ENCODE peak calls at places on chromosomes 3 and 15, in four cellular contexts. One of them, this sample, is unnamed.

GRCh38 chr3:171516765-171517164 is 56.6 kb upstream of the TNIK start:
- DNase-seq in stimulated activated naive B cell treated with anti-CD40 and anti-IgM and Interleukin-4, amounts not matched to agents 10 μg/mL and 1 μg/mL and 100 μg/mL, for 72 hours: no peak
- DNase-seq in cerebellar cortex: no peak
- DNase-seq in SK-MEL-5: peak; percentile 52
- DNase-seq in this sample: no peak

GRCh38 chr15:65558336-65558735 is 28.1 kb downstream of the HACD3 start:
- DNase-seq in cerebellar cortex: no peak
- DNase-seq in SK-MEL-5: no peak
- DNase-seq in stimulated activated naive B cell treated with anti-CD40 and anti-IgM and Interleukin-4, amounts not matched to agents 10 μg/mL and 1 μg/mL and 100 μg/mL, for 72 hours: no peak
- DNase-seq in this sample: no peak

GRCh38 chr15:100170673-100171210 is 171.0 kb downstream of the ADAMTS17 start:
- DNase-seq in stimulated activated naive B cell treated with anti-CD40 and anti-IgM and Interleukin-4, amounts not matched to agents 10 μg/mL and 1 μg/mL and 100 μg/mL, for 72 hours: no peak
- DNase-seq in SK-MEL-5: no peak
- DNase-seq in cerebellar cortex: no peak
- DNase-seq in this sample: no peak

GRCh38 chr3:55000546-55000945 is 72.7 kb upstream of the LRTM1 start:
- DNase-seq in SK-MEL-5: no peak
- DNase-seq in stimulated activated naive B cell treated with anti-CD40 and anti-IgM and Interleukin-4, amounts not matched to agents 10 μg/mL and 1 μg/mL and 100 μg/mL, for 72 hours: no peak
- DNase-seq in cerebellar cortex: no peak
- DNase-seq in this sample: no peak

GRCh38 chr3:133896002-133896761 is 500 bp upstream of the RAB6B start:
- DNase-seq in SK-MEL-5: no peak
- DNase-seq in cerebellar cortex: peak; percentile 42
- DNase-seq in stimulated activated naive B cell treated with anti-CD40 and anti-IgM and Interleukin-4, amounts not matched to agents 10 μg/mL and 1 μg/mL and 100 μg/mL, for 72 hours: no peak
- DNase-seq in this sample: no peak

GRCh38 chr3:46706771-46707582 is 5.8 kb downstream of the TMIE start:
- DNase-seq in cerebellar cortex: no peak
- DNase-seq in stimulated activated naive B cell treated with anti-CD40 and anti-IgM and Interleukin-4, amounts not matched to agents 10 μg/mL and 1 μg/mL and 100 μg/mL, for 72 hours: no peak
- DNase-seq in SK-MEL-5: no peak
- DNase-seq in this sample: no peak

GRCh38 chr3:129162729-129163579 is 2.1 kb upstream of the ISY1 start:
- DNase-seq in cerebellar cortex: peak; percentile 36
- DNase-seq in SK-MEL-5: no peak
- DNase-seq in stimulated activated naive B cell treated with anti-CD40 and anti-IgM and Interleukin-4, amounts not matched to agents 10 μg/mL and 1 μg/mL and 100 μg/mL, for 72 hours: no peak
- DNase-seq in this sample: no peak

GRCh38 chr3:126125341-126125740 is 41.4 kb upstream of the SLC41A3 start:
- DNase-seq in SK-MEL-5: no peak
- DNase-seq in cerebellar cortex: no peak
- DNase-seq in stimulated activated naive B cell treated with anti-CD40 and anti-IgM and Interleukin-4, amounts not matched to agents 10 μg/mL and 1 μg/mL and 100 μg/mL, for 72 hours: no peak
- DNase-seq in this sample: no peak

GRCh38 chr15:86164222-86164898 is 84.7 kb downstream of the AGBL1 start:
- DNase-seq in SK-MEL-5: peak; percentile 87
- DNase-seq in cerebellar cortex: no peak
- DNase-seq in stimulated activated naive B cell treated with anti-CD40 and anti-IgM and Interleukin-4, amounts not matched to agents 10 μg/mL and 1 μg/mL and 100 μg/mL, for 72 hours: no peak
- DNase-seq in this sample: no peak

GRCh38 chr15:89577776-89578115 is 2.5 kb downstream of the TICRR start:
- DNase-seq in SK-MEL-5: no peak
- DNase-seq in stimulated activated naive B cell treated with anti-CD40 and anti-IgM and Interleukin-4, amounts not matched to agents 10 μg/mL and 1 μg/mL and 100 μg/mL, for 72 hours: no peak
- DNase-seq in cerebellar cortex: no peak
- DNase-seq in this sample: no peak

GRCh38 chr3:48564022-48564421 is 441 bp upstream of the UCN2 start:
- DNase-seq in stimulated activated naive B cell treated with anti-CD40 and anti-IgM and Interleukin-4, amounts not matched to agents 10 μg/mL and 1 μg/mL and 100 μg/mL, for 72 hours: no peak
- DNase-seq in SK-MEL-5: peak; percentile 92
- DNase-seq in cerebellar cortex: no peak
- DNase-seq in this sample: peak; percentile 76

GRCh38 chr15:40344631-40345120 is 3.9 kb upstream of the CCDC9B start:
- DNase-seq in cerebellar cortex: peak; percentile 92
- DNase-seq in SK-MEL-5: peak; percentile 67
- DNase-seq in stimulated activated naive B cell treated with anti-CD40 and anti-IgM and Interleukin-4, amounts not matched to agents 10 μg/mL and 1 μg/mL and 100 μg/mL, for 72 hours: peak; percentile 55
- DNase-seq in this sample: no peak

GRCh38 chr15:57784081-57784488 is 77.6 kb downstream of the POLR2M start:
- DNase-seq in stimulated activated naive B cell treated with anti-CD40 and anti-IgM and Interleukin-4, amounts not matched to agents 10 μg/mL and 1 μg/mL and 100 μg/mL, for 72 hours: no peak
- DNase-seq in cerebellar cortex: no peak
- DNase-seq in SK-MEL-5: peak; percentile 4
- DNase-seq in this sample: peak; percentile 36

GRCh38 chr15:57503911-57504598 is 87.6 kb upstream of the MYZAP start:
- DNase-seq in stimulated activated naive B cell treated with anti-CD40 and anti-IgM and Interleukin-4, amounts not matched to agents 10 μg/mL and 1 μg/mL and 100 μg/mL, for 72 hours: no peak
- DNase-seq in SK-MEL-5: no peak
- DNase-seq in cerebellar cortex: no peak
- DNase-seq in this sample: no peak

GRCh38 chr3:188574885-188575284 is 420.9 kb downstream of the LPP start:
- DNase-seq in stimulated activated naive B cell treated with anti-CD40 and anti-IgM and Interleukin-4, amounts not matched to agents 10 μg/mL and 1 μg/mL and 100 μg/mL, for 72 hours: no peak
- DNase-seq in SK-MEL-5: no peak
- DNase-seq in cerebellar cortex: no peak
- DNase-seq in this sample: no peak

GRCh38 chr3:126399348-126399730 is 4.6 kb downstream of the CFAP100 start:
- DNase-seq in SK-MEL-5: peak; percentile 5
- DNase-seq in cerebellar cortex: no peak
- DNase-seq in stimulated activated naive B cell treated with anti-CD40 and anti-IgM and Interleukin-4, amounts not matched to agents 10 μg/mL and 1 μg/mL and 100 μg/mL, for 72 hours: no peak
- DNase-seq in this sample: no peak

GRCh38 chr3:9976736-9977709 is 9.6 kb downstream of the EMC3 start:
- DNase-seq in SK-MEL-5: peak; percentile 73
- DNase-seq in stimulated activated naive B cell treated with anti-CD40 and anti-IgM and Interleukin-4, amounts not matched to agents 10 μg/mL and 1 μg/mL and 100 μg/mL, for 72 hours: peak; percentile 13
- DNase-seq in cerebellar cortex: no peak
- DNase-seq in this sample: peak; percentile 47

GRCh38 chr3:18681946-18682345 is 256.8 kb upstream of the SATB1 start:
- DNase-seq in SK-MEL-5: no peak
- DNase-seq in cerebellar cortex: no peak
- DNase-seq in stimulated activated naive B cell treated with anti-CD40 and anti-IgM and Interleukin-4, amounts not matched to agents 10 μg/mL and 1 μg/mL and 100 μg/mL, for 72 hours: no peak
- DNase-seq in this sample: no peak

GRCh38 chr3:15523660-15524417 is 2.3 kb upstream of the COLQ start:
- DNase-seq in SK-MEL-5: no peak
- DNase-seq in cerebellar cortex: no peak
- DNase-seq in stimulated activated naive B cell treated with anti-CD40 and anti-IgM and Interleukin-4, amounts not matched to agents 10 μg/mL and 1 μg/mL and 100 μg/mL, for 72 hours: no peak
- DNase-seq in this sample: no peak

This sample was measured in pons.